ENCODE peak calls at places on chromosomes 4 and X, in seven cellular contexts. S, I, F, J, R, H and M are unnamed samples.

GRCh38 chr4:80434238-80434637 is 98.7 kb downstream of the CFAP299 start:
- DNase-seq in S (peak; percentile 16), I (peak; percentile 27), F (no peak), J (no peak), R (no peak), H (no peak), M (no peak)

GRCh38 chr4:156293657-156294297 is 340.1 kb upstream of the CTSO start:
- DNase-seq in S (peak; percentile 96), I (peak; percentile 93), F (no peak), J (no peak), R (peak; percentile 70), H (no peak), M (peak; percentile 89)

GRCh38 chr4:156634612-156635011 is 337.0 kb downstream of the PDGFC start:
- DNase-seq in S (peak; percentile 54), I (peak; percentile 58), F (no peak), J (no peak), R (no peak), H (no peak), M (no peak)

GRCh38 chrX:124280294-124280902 is 52.1 kb upstream of the TEX13D start:
- DNase-seq in S (no peak), I (no peak), F (no peak), J (no peak), R (no peak), H (no peak), M (no peak)

GRCh38 chrX:47097018-47097417 is 18.8 kb downstream of the RGN start:
- DNase-seq in S (no peak), I (no peak), F (no peak), J (no peak), R (no peak), H (no peak), M (no peak)

GRCh38 chr4:66372706-66373105 is 702.4 kb upstream of the EPHA5 start:
- DNase-seq in S (no peak), I (peak; percentile 65), F (no peak), J (no peak), R (no peak), H (no peak), M (no peak)

GRCh38 chr4:83504544-83504943 is 19.6 kb upstream of the ABRAXAS1 start:
- DNase-seq in S (no peak), I (no peak), F (no peak), J (no peak), R (no peak), H (no peak), M (no peak)

GRCh38 chr4:95215991-95216605 is 332.7 kb downstream of the UNC5C start:
- DNase-seq in S (peak; percentile 34), I (peak; percentile 11), F (no peak), J (no peak), R (peak; percentile 31), H (no peak), M (peak; percentile 32)

GRCh38 chr4:100742045-100742444 is 224.2 kb upstream of the EMCN start:
- DNase-seq in S (peak; percentile 77), I (peak; percentile 81), F (no peak), J (no peak), R (peak; percentile 39), H (no peak), M (peak; percentile 40)

GRCh38 chr4:162959056-162959455 is 207.6 kb downstream of the NAF1 start:
- DNase-seq in S (peak; percentile 45), I (no peak), F (no peak), J (no peak), R (no peak), H (no peak), M (no peak)

GRCh38 chrX:3141031-3141430 is 99.8 kb downstream of the ARSF start:
- DNase-seq in S (no peak), I (no peak), F (no peak), J (no peak), R (no peak), H (no peak), M (no peak)

GRCh38 chr4:184669251-184669650 is 19.7 kb downstream of the PRIMPOL start:
- DNase-seq in S (no peak), I (no peak), F (no peak), J (no peak), R (no peak), H (no peak), M (no peak)

GRCh38 chrX:17706676-17707075 is 30.6 kb upstream of the SCML1 start:
- DNase-seq in S (peak; percentile 80), I (peak; percentile 55), F (no peak), J (no peak), R (no peak), H (no peak), M (peak; percentile 72)

GRCh38 chr4:133711817-133712216 is 489.8 kb downstream of the PABPC4L start:
- DNase-seq in S (peak; percentile 3), I (peak; percentile 66), F (no peak), J (no peak), R (no peak), H (no peak), M (peak; percentile 1)

GRCh38 chr4:26273308-26273980 is 47.4 kb upstream of the RBPJ start:
- DNase-seq in S (no peak), I (no peak), F (no peak), J (no peak), R (no peak), H (peak; percentile 15), M (no peak)

GRCh38 chrX:151754042-151754419 is 19.5 kb downstream of the CNGA2 start:
- DNase-seq in S (peak; percentile 43), I (peak; percentile 22), F (no peak), J (no peak), R (peak; percentile 27), H (no peak), M (no peak)

GRCh38 chr4:158327525-158327924 is 117.2 kb downstream of the TMEM144 start:
- DNase-seq in S (no peak), I (no peak), F (no peak), J (no peak), R (no peak), H (no peak), M (no peak)

GRCh38 chr4:138897818-138898226 is 117.8 kb upstream of the NOCT start:
- DNase-seq in S (peak; percentile 76), I (peak; percentile 58), F (no peak), J (no peak), R (no peak), H (no peak), M (peak; percentile 94)

GRCh38 chr4:180134116-180134866 is 2108.9 kb upstream of the TENM3 start:
- DNase-seq in S (no peak), I (no peak), F (no peak), J (no peak), R (no peak), H (no peak), M (no peak)

GRCh38 chrX:107596651-107597050 is 31.7 kb upstream of the PRPS1 start:
- DNase-seq in S (no peak), I (no peak), F (no peak), J (no peak), R (no peak), H (no peak), M (no peak)

GRCh38 chrX:153245288-153245731 is 66.2 kb downstream of the MAGEA1 start:
- DNase-seq in S (peak; percentile 20), I (no peak), F (no peak), J (no peak), R (no peak), H (no peak), M (peak; percentile 0)

GRCh38 chr4:151000747-151001429 is 14.2 kb downstream of the LRBA start:
- DNase-seq in S (no peak), I (no peak), F (no peak), J (no peak), R (no peak), H (no peak), M (no peak)